ENCODE peak calls at places on chromosomes 2 and 18, in seven cellular contexts. E is HCT116, T is HepG2, L is H1, V is K562, Z is SK-N-SH, A is GM12878. F is an unnamed sample.

GRCh38 chr2:171342014-171342413 is 91.8 kb downstream of the METTL8 start:
- DNase-seq in T (no peak), L (no peak), Z (no peak), V (no peak), E (no peak), A (no peak), F (no peak)

GRCh38 chr2:240794178-240794721 is 25.8 kb downstream of the KIF1A start:
- DNase-seq in T (no peak), A (no peak), V (no peak), E (no peak), Z (no peak), L (no peak), F (no peak)

GRCh38 chr18:65018184-65018583 is 732.6 kb upstream of the CDH7 start:
- DNase-seq in A (no peak), T (no peak), Z (no peak), E (no peak), V (no peak), L (no peak), F (no peak)

GRCh38 chr2:179107737-179108136 is 57.8 kb upstream of the CCDC141 start:
- DNase-seq in V (no peak), A (no peak), L (no peak), T (peak; percentile 22), Z (no peak), E (no peak), F (no peak)

GRCh38 chr2:120448961-120449421 is 103.1 kb downstream of the INHBB start:
- DNase-seq in Z (no peak), E (no peak), L (no peak), V (no peak), T (no peak), A (no peak), F (no peak)

GRCh38 chr18:25113081-25113480 is 238.9 kb downstream of the ZNF521 start:
- DNase-seq in V (no peak), Z (no peak), L (no peak), A (no peak), E (no peak), T (no peak), F (no peak)

GRCh38 chr18:79570266-79571201 is 109.1 kb upstream of the CTDP1 start:
- DNase-seq in V (no peak), A (no peak), E (peak; percentile 73), Z (no peak), L (peak; percentile 40), T (no peak), F (no peak)

GRCh38 chr18:58998421-58999203 is 133.9 kb downstream of the ZNF532 start:
- DNase-seq in L (peak; percentile 37), A (no peak), V (no peak), Z (no peak), E (no peak), T (no peak), F (no peak)

GRCh38 chr2:42598656-42599267 is 30.3 kb downstream of the MTA3 start:
- DNase-seq in L (no peak), Z (peak; percentile 45), T (no peak), V (no peak), E (no peak), A (no peak), F (no peak)

GRCh38 chr2:119489232-119489952 is 34.9 kb downstream of the SCTR start:
- DNase-seq in E (no peak), V (no peak), L (no peak), A (no peak), Z (no peak), T (no peak), F (peak; percentile 27)

GRCh38 chr2:173741715-173742114 is 223.5 kb downstream of the SP3 start:
- DNase-seq in E (peak; percentile 10), V (no peak), Z (peak; percentile 10), T (no peak), A (no peak), L (no peak), F (no peak)

GRCh38 chr2:158845444-158845843 is 50.3 kb downstream of the DAPL1 start:
- DNase-seq in L (no peak), T (no peak), V (no peak), E (no peak), Z (no peak), A (no peak), F (no peak)

GRCh38 chr2:42328148-42328833 is 32.7 kb downstream of the COX7A2L start:
- DNase-seq in L (no peak), E (peak; percentile 7), T (no peak), V (no peak), Z (no peak), A (no peak), F (peak; percentile 18)

GRCh38 chr2:140247451-140248205 is 1467.4 kb upstream of the NXPH2 start:
- DNase-seq in V (no peak), A (no peak), Z (no peak), T (no peak), E (no peak), L (no peak), F (no peak)

GRCh38 chr2:28915939-28916338 is 21.5 kb downstream of the WDR43 start:
- DNase-seq in T (no peak), Z (no peak), L (no peak), V (no peak), E (no peak), A (no peak), F (no peak)

GRCh38 chr2:86249843-86250402 is 50.7 kb downstream of the MRPL35 start:
- DNase-seq in E (no peak), A (peak; percentile 52), Z (peak; percentile 68), V (peak; percentile 24), T (peak; percentile 25), L (no peak), F (peak; percentile 22)
- TF ChIP-seq JUND in E (no peak), A (no peak), Z (no peak), V (no peak), T (no peak), L (no peak), F (no peak)

DNA sequence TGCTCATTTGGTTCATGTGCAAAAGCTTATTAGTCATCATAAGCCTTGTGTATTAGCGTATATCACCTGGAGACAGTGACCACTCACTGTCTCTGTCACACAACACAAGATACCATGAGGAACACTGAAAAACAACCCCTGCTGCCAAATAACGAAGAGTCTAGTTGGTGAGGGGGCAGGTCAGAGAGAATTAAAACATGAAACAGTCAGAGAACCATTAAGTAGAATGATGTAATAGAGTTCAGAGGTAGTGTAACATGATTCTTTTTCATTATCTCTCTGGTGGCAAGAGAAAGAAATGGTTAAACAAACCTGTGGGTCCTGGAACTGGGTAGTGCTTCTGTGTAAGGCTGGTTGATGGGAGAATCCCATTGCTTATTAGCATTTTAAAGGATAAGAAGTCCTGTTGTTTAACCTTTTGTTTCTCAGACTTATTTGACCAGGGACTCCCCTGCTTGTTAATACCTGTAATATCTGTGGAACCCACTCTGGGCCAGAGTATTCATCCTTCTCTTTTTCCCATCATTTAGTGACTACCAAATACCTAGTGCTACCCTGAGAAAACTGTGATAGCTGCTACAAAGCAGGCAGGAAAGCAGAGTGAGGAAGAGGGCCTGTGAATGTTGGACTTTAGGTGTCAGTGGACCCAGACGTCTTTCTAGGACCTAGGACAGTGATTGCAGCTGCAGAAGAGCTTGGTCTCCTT is 38.1 kb downstream of the PTRHD1 start:
- DNase-seq in V (no peak), L (no peak), T (peak; percentile 9), A (no peak), E (no peak), Z (no peak), F (no peak)
- TF ChIP-seq JUND in V (no peak), L (no peak), T (no peak), A (no peak), E (no peak), Z (no peak), F (no peak)

GRCh38 chr2:219638217-219638947 is 11.0 kb downstream of the SLC4A3 start:
- DNase-seq in Z (no peak), L (no peak), T (peak; percentile 28), V (no peak), E (no peak), A (no peak), F (peak; percentile 35)

GRCh38 chr2:219637842-219638185 is 10.4 kb downstream of the SLC4A3 start:
- DNase-seq in T (no peak), A (no peak), V (no peak), E (no peak), L (no peak), Z (no peak), F (no peak)

GRCh38 chr2:219638948-219639341 is 11.5 kb downstream of the SLC4A3 start:
- DNase-seq in T (no peak), E (no peak), A (no peak), Z (no peak), V (no peak), L (no peak), F (no peak)

GRCh38 chr2:219636144-219636915 is 8.9 kb downstream of the SLC4A3 start:
- DNase-seq in E (no peak), L (no peak), V (no peak), A (no peak), Z (peak; percentile 18), T (no peak), F (no peak)

DNA sequence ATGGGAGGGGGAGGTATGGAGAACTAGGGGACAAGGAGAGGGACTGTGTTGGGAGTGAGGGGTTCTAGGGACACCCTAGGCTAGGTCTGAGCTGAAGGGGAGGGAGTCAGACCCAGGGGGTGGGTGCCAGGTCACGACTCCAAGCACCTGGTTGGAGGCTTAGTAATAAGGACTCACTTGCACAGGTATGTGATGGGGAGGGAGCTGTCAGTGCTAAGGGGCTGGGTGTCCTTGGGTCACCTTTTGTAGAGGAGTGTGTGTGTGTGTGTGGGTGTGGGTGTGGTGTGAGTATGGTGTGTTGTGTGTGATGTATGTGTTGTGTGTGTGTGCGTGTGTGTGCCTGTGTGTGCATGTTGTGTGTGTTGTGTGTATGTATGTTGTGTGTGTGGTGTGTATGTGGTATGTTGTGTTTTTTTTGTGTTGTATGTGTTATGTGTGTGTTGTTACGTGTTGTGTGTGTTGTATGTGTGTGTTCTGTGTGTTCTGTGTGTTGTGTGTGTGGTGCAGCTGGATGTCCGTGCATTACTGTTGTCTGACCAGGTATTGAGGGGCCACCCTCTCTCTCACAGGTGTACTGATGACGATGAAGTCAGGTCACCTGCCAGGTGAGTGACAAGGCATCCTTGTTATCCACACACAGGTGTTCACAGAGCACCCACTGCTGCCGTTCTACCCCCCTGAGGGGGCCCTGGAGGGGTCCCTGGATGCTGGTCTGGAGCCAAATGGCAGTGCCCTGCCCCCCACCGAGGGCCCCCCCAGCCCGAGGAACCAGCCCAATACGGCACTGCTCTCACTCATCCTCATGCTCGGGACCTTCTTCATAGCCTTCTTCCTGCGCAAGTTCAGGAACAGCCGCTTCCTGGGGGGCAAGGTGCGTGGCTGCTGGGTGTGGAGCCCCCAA is 9.8 kb downstream of the SLC4A3 start:
- DNase-seq in V (no peak), L (no peak), Z (no peak), A (no peak), E (no peak), T (no peak), F (no peak)
- TF ChIP-seq JUND in V (no peak), L (no peak), Z (no peak), A (no peak), E (no peak), T (no peak), F (no peak)

GRCh38 chr2:238420878-238421694 is 5.6 kb upstream of the ASB1 start:
- DNase-seq in E (no peak), V (peak; percentile 82), T (no peak), L (no peak), A (no peak), Z (no peak), F (no peak)

GRCh38 chr2:238415893-238416292 is 10.8 kb upstream of the ASB1 start:
- DNase-seq in V (no peak), E (no peak), T (no peak), L (no peak), A (no peak), Z (no peak), F (no peak)

GRCh38 chr2:238418999-238419546 is 7.7 kb upstream of the ASB1 start:
- DNase-seq in E (no peak), V (no peak), T (no peak), L (no peak), A (no peak), Z (no peak), F (no peak)

GRCh38 chr2:238420442-238420841 is 6.3 kb upstream of the ASB1 start:
- DNase-seq in L (no peak), A (no peak), E (no peak), V (no peak), Z (no peak), T (no peak), F (no peak)

GRCh38 chr2:238418196-238418998 is 8.3 kb upstream of the ASB1 start:
- DNase-seq in Z (no peak), A (no peak), L (no peak), E (no peak), V (no peak), T (no peak), F (peak; percentile 43)
- TF ChIP-seq JUND in Z (no peak), A (no peak), L (no peak), E (no peak), V (no peak), T (no peak), F (no peak)

F was measured in T47D.